ENCODE peak calls at places on chromosomes 4 and X, in nine cellular contexts. One of them, this sample, is unnamed.

GRCh38 chr4:180538384-180539052 is 1704.7 kb upstream of the TENM3 start:
- DNase-seq in RWPE1: no peak
- DNase-seq in mucosa of descending colon: no peak
- DNase-seq in PC-3: no peak
- DNase-seq in HFFc6: no peak
- DNase-seq in fibroblast of pulmonary artery: no peak
- DNase-seq in lower lobe of right lung: no peak
- DNase-seq in fibroblast of lung: peak
- DNase-seq in astrocyte: no peak
- DNase-seq in this sample: no peak

GRCh38 chr4:67765928-67766327 is 11.7 kb upstream of the GNRHR start:
- DNase-seq in lower lobe of right lung: no peak
- DNase-seq in fibroblast of pulmonary artery: no peak
- DNase-seq in PC-3: peak
- DNase-seq in fibroblast of lung: no peak
- DNase-seq in astrocyte: no peak
- DNase-seq in RWPE1: peak
- DNase-seq in mucosa of descending colon: no peak
- DNase-seq in HFFc6: no peak
- DNase-seq in this sample: no peak

GRCh38 chrX:10633722-10634121 is 13.3 kb upstream of the MID1 start:
- DNase-seq in fibroblast of lung: peak
- DNase-seq in PC-3: peak
- DNase-seq in astrocyte: peak
- DNase-seq in RWPE1: peak
- DNase-seq in HFFc6: peak
- DNase-seq in mucosa of descending colon: no peak
- DNase-seq in lower lobe of right lung: no peak
- DNase-seq in fibroblast of pulmonary artery: peak
- DNase-seq in this sample: no peak

GRCh38 chr4:83851261-83852084 is 315.6 kb downstream of the GPAT3 start:
- DNase-seq in PC-3: peak
- DNase-seq in astrocyte: peak
- DNase-seq in RWPE1: no peak
- DNase-seq in HFFc6: peak
- DNase-seq in mucosa of descending colon: no peak
- DNase-seq in fibroblast of lung: no peak
- DNase-seq in fibroblast of pulmonary artery: no peak
- DNase-seq in lower lobe of right lung: no peak
- DNase-seq in this sample: no peak

GRCh38 chr4:159229164-159229563 is 126.3 kb downstream of the RAPGEF2 start:
- DNase-seq in astrocyte: peak
- DNase-seq in mucosa of descending colon: no peak
- DNase-seq in lower lobe of right lung: no peak
- DNase-seq in PC-3: no peak
- DNase-seq in fibroblast of lung: peak
- DNase-seq in RWPE1: no peak
- DNase-seq in fibroblast of pulmonary artery: peak
- DNase-seq in HFFc6: peak
- DNase-seq in this sample: no peak

GRCh38 chr4:40909363-40909876 is 159.7 kb downstream of the NSUN7 start:
- DNase-seq in mucosa of descending colon: no peak
- DNase-seq in astrocyte: peak
- DNase-seq in RWPE1: peak
- DNase-seq in PC-3: peak
- DNase-seq in fibroblast of lung: peak
- DNase-seq in HFFc6: peak
- DNase-seq in lower lobe of right lung: no peak
- DNase-seq in fibroblast of pulmonary artery: peak
- DNase-seq in this sample: no peak

GRCh38 chrX:38616904-38617303 is 55.6 kb downstream of the TSPAN7 start:
- DNase-seq in mucosa of descending colon: no peak
- DNase-seq in RWPE1: no peak
- DNase-seq in lower lobe of right lung: no peak
- DNase-seq in HFFc6: no peak
- DNase-seq in fibroblast of pulmonary artery: no peak
- DNase-seq in PC-3: no peak
- DNase-seq in astrocyte: no peak
- DNase-seq in fibroblast of lung: no peak
- DNase-seq in this sample: no peak

GRCh38 chr4:99715286-99715685 is 57.7 kb upstream of the C4orf54 start:
- DNase-seq in HFFc6: no peak
- DNase-seq in PC-3: peak
- DNase-seq in fibroblast of pulmonary artery: no peak
- DNase-seq in astrocyte: no peak
- DNase-seq in lower lobe of right lung: no peak
- DNase-seq in mucosa of descending colon: no peak
- DNase-seq in RWPE1: no peak
- DNase-seq in fibroblast of lung: no peak
- DNase-seq in this sample: no peak

GRCh38 chr4:140423106-140423505 is 4.3 kb downstream of the CLGN start:
- DNase-seq in fibroblast of pulmonary artery: no peak
- DNase-seq in lower lobe of right lung: no peak
- DNase-seq in mucosa of descending colon: no peak
- DNase-seq in HFFc6: no peak
- DNase-seq in PC-3: peak
- DNase-seq in fibroblast of lung: peak
- DNase-seq in RWPE1: no peak
- DNase-seq in astrocyte: peak
- DNase-seq in this sample: no peak

GRCh38 chr4:150217192-150217591 is 138.9 kb downstream of the DCLK2 start:
- DNase-seq in PC-3: peak
- DNase-seq in fibroblast of lung: peak
- DNase-seq in RWPE1: peak
- DNase-seq in fibroblast of pulmonary artery: peak
- DNase-seq in astrocyte: peak
- DNase-seq in lower lobe of right lung: no peak
- DNase-seq in HFFc6: peak
- DNase-seq in mucosa of descending colon: no peak
- DNase-seq in this sample: no peak

GRCh38 chrX:10685923-10686595 is 65.7 kb upstream of the MID1 start:
- DNase-seq in lower lobe of right lung: no peak
- DNase-seq in HFFc6: peak
- DNase-seq in fibroblast of pulmonary artery: no peak
- DNase-seq in astrocyte: no peak
- DNase-seq in RWPE1: no peak
- DNase-seq in mucosa of descending colon: no peak
- DNase-seq in PC-3: peak
- DNase-seq in fibroblast of lung: no peak
- DNase-seq in this sample: no peak

GRCh38 chrX:124497386-124497785 is 151.0 kb downstream of the SH2D1A start:
- DNase-seq in astrocyte: no peak
- DNase-seq in fibroblast of pulmonary artery: no peak
- DNase-seq in PC-3: peak
- DNase-seq in RWPE1: peak
- DNase-seq in HFFc6: peak
- DNase-seq in mucosa of descending colon: no peak
- DNase-seq in fibroblast of lung: no peak
- DNase-seq in lower lobe of right lung: no peak
- DNase-seq in this sample: no peak

GRCh38 chr4:139889194-139889762 is 223.7 kb downstream of the MGST2 start:
- DNase-seq in fibroblast of lung: no peak
- DNase-seq in lower lobe of right lung: no peak
- DNase-seq in PC-3: peak
- DNase-seq in RWPE1: peak
- DNase-seq in HFFc6: no peak
- DNase-seq in astrocyte: no peak
- DNase-seq in mucosa of descending colon: no peak
- DNase-seq in fibroblast of pulmonary artery: no peak
- DNase-seq in this sample: no peak

GRCh38 chr4:2818351-2818939 is 25.2 kb upstream of the ADD1 start:
- DNase-seq in mucosa of descending colon: no peak
- DNase-seq in astrocyte: no peak
- DNase-seq in HFFc6: no peak
- DNase-seq in fibroblast of lung: no peak
- DNase-seq in lower lobe of right lung: no peak
- DNase-seq in PC-3: no peak
- DNase-seq in RWPE1: no peak
- DNase-seq in fibroblast of pulmonary artery: no peak
- DNase-seq in this sample: no peak

GRCh38 chrX:136879001-136879667 is 1.4 kb downstream of the RBMX start:
- DNase-seq in PC-3: no peak
- DNase-seq in mucosa of descending colon: no peak
- DNase-seq in fibroblast of pulmonary artery: peak
- DNase-seq in astrocyte: no peak
- DNase-seq in RWPE1: no peak
- DNase-seq in lower lobe of right lung: no peak
- DNase-seq in fibroblast of lung: peak
- DNase-seq in HFFc6: peak
- DNase-seq in this sample: no peak

GRCh38 chr4:150010525-150011126 is 67.6 kb upstream of the DCLK2 start:
- DNase-seq in lower lobe of right lung: no peak
- DNase-seq in mucosa of descending colon: peak
- DNase-seq in HFFc6: peak
- DNase-seq in RWPE1: peak
- DNase-seq in astrocyte: peak
- DNase-seq in fibroblast of lung: peak
- DNase-seq in PC-3: peak
- DNase-seq in fibroblast of pulmonary artery: peak
- DNase-seq in this sample: no peak

GRCh38 chr4:38605181-38605764 is 58.7 kb upstream of the KLF3 start:
- DNase-seq in HFFc6: no peak
- DNase-seq in lower lobe of right lung: no peak
- DNase-seq in fibroblast of lung: no peak
- DNase-seq in PC-3: no peak
- DNase-seq in RWPE1: no peak
- DNase-seq in mucosa of descending colon: no peak
- DNase-seq in fibroblast of pulmonary artery: no peak
- DNase-seq in astrocyte: no peak
- DNase-seq in this sample: no peak

GRCh38 chr4:123488916-123489315 is 92.3 kb downstream of the SPRY1 start:
- DNase-seq in HFFc6: peak
- DNase-seq in RWPE1: peak
- DNase-seq in PC-3: peak
- DNase-seq in mucosa of descending colon: no peak
- DNase-seq in fibroblast of pulmonary artery: peak
- DNase-seq in fibroblast of lung: peak
- DNase-seq in lower lobe of right lung: no peak
- DNase-seq in astrocyte: peak
- DNase-seq in this sample: no peak

GRCh38 chr4:86615501-86615900 is 21.4 kb downstream of the PTPN13 start:
- DNase-seq in astrocyte: no peak
- DNase-seq in mucosa of descending colon: no peak
- DNase-seq in lower lobe of right lung: no peak
- DNase-seq in PC-3: no peak
- DNase-seq in fibroblast of lung: no peak
- DNase-seq in RWPE1: no peak
- DNase-seq in HFFc6: no peak
- DNase-seq in fibroblast of pulmonary artery: no peak
- DNase-seq in this sample: no peak

DNA sequence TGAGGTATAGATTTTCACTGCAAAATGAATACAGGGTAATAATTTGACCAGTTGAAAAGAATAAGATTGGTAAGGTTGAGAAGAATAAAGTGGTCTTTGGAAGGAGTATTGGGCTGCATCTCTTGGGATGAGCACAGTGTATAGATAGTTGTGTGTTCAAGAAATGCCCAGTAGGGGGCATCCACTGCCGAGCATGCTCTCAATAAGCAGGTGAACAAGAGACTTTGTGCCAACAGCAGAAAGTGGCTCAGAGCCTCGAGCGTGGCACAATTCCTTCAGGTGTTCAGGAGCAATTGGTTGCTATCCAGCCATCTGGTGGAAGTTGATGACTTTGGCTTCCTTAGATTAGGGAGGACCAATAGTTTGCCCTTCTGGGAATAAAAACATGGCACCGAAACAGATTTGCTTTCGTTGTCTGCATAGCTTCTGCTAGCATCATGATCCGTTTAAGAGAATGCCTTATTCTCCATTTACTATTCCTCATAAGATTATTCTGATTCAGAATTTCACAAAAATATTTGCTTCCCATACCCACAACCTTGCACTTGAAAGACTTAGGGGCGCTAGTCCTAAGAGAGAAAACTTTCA is 258.1 kb upstream of the NEIL3 start:
- DNase-seq in RWPE1: no peak
- DNase-seq in lower lobe of right lung: no peak
- DNase-seq in PC-3: peak
- DNase-seq in fibroblast of pulmonary artery: peak
- DNase-seq in fibroblast of lung: peak
- DNase-seq in astrocyte: no peak
- DNase-seq in HFFc6: no peak
- DNase-seq in mucosa of descending colon: peak
- DNase-seq in this sample: no peak
- TF ChIP-seq CTCF in RWPE1: peak
- TF ChIP-seq CTCF in lower lobe of right lung: peak
- TF ChIP-seq CTCF in PC-3: peak
- TF ChIP-seq CTCF in fibroblast of pulmonary artery: peak
- TF ChIP-seq CTCF in fibroblast of lung: peak
- TF ChIP-seq CTCF in astrocyte: peak
- TF ChIP-seq CTCF in HFFc6: peak
- TF ChIP-seq CTCF in mucosa of descending colon: no peak
- TF ChIP-seq CTCF in this sample: peak

DNA sequence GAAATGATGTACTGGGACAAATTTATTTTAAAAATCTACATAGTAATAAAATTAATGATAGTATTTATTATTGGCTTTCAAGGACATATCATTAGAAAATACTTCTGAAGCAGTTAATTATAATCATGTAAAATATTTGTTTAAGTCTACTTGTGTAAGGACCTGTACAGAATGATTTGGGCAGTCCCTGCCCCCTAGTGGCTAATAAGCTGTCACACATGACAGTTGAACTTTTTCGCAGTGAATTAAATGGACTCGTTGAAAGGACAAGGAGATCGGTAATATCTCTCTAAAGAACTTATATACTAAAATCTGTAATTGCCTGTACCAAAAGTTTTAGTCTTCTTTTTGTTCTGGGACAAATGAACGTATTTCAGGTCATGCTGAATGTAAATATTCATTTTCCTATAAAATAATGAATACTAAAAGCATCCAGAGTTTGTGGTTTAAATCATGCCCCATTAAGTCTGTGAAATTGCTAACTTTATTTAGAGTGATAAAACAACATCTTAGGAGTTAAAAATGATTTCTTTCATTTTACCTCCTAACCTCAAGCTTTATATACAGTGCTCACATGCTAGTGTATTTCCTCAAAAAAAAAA is 13.6 kb downstream of the EXOC1 start:
- DNase-seq in fibroblast of lung: peak
- DNase-seq in lower lobe of right lung: no peak
- DNase-seq in HFFc6: peak
- DNase-seq in mucosa of descending colon: peak
- DNase-seq in PC-3: peak
- DNase-seq in astrocyte: peak
- DNase-seq in fibroblast of pulmonary artery: peak
- DNase-seq in RWPE1: peak
- DNase-seq in this sample: no peak
- TF ChIP-seq CTCF in fibroblast of lung: peak
- TF ChIP-seq CTCF in lower lobe of right lung: peak
- TF ChIP-seq CTCF in HFFc6: peak
- TF ChIP-seq CTCF in mucosa of descending colon: peak
- TF ChIP-seq CTCF in PC-3: peak
- TF ChIP-seq CTCF in astrocyte: peak
- TF ChIP-seq CTCF in fibroblast of pulmonary artery: peak
- TF ChIP-seq CTCF in RWPE1: peak
- TF ChIP-seq CTCF in this sample: peak

GRCh38 chrX:70664726-70665125 is 220.1 kb downstream of the DLG3 start:
- DNase-seq in RWPE1: peak
- DNase-seq in astrocyte: peak
- DNase-seq in mucosa of descending colon: peak
- DNase-seq in PC-3: peak
- DNase-seq in lower lobe of right lung: no peak
- DNase-seq in HFFc6: peak
- DNase-seq in fibroblast of pulmonary artery: peak
- DNase-seq in fibroblast of lung: peak
- DNase-seq in this sample: no peak
- TF ChIP-seq CTCF in RWPE1: peak
- TF ChIP-seq CTCF in astrocyte: peak
- TF ChIP-seq CTCF in mucosa of descending colon: no peak
- TF ChIP-seq CTCF in PC-3: peak
- TF ChIP-seq CTCF in lower lobe of right lung: no peak
- TF ChIP-seq CTCF in HFFc6: peak
- TF ChIP-seq CTCF in fibroblast of pulmonary artery: peak
- TF ChIP-seq CTCF in fibroblast of lung: peak
- TF ChIP-seq CTCF in this sample: peak

GRCh38 chr4:64713256-64713840 is 304.1 kb upstream of the TECRL start:
- DNase-seq in RWPE1: peak
- DNase-seq in astrocyte: peak
- DNase-seq in fibroblast of pulmonary artery: peak
- DNase-seq in mucosa of descending colon: no peak
- DNase-seq in HFFc6: no peak
- DNase-seq in PC-3: peak
- DNase-seq in fibroblast of lung: peak
- DNase-seq in lower lobe of right lung: no peak
- DNase-seq in this sample: no peak
- TF ChIP-seq CTCF in RWPE1: peak
- TF ChIP-seq CTCF in astrocyte: peak
- TF ChIP-seq CTCF in fibroblast of pulmonary artery: peak
- TF ChIP-seq CTCF in mucosa of descending colon: no peak
- TF ChIP-seq CTCF in HFFc6: peak
- TF ChIP-seq CTCF in PC-3: peak
- TF ChIP-seq CTCF in fibroblast of lung: no peak
- TF ChIP-seq CTCF in lower lobe of right lung: peak
- TF ChIP-seq CTCF in this sample: peak